ENCODE peak calls at places on chromosomes 11 and 22, in five cellular contexts. U is GM23338, O is GM12878, A is HepG2, F is upper lobe of left lung. I is an unnamed sample.

GRCh38 chr22:26615830-26616435 is 1.9 kb downstream of the CRYBB1 start:
- ATAC-seq in U (peak; percentile 13), O (no peak), A (no peak), F (no peak), I (no peak)

GRCh38 chr11:14445542-14446530 is 53.8 kb downstream of the COPB1 start:
- ATAC-seq in U (peak; percentile 39), O (no peak), A (no peak), F (no peak), I (no peak)

GRCh38 chr11:74696932-74697687 is 34.1 kb downstream of the CHRDL2 start:
- ATAC-seq in U (peak; percentile 72), O (peak; percentile 48), A (peak; percentile 66), F (peak; percentile 88), I (peak; percentile 97)

GRCh38 chr22:29065468-29066190 is 4.0 kb upstream of the C22orf31 start:
- ATAC-seq in U (no peak), O (no peak), A (no peak), F (no peak), I (no peak)

GRCh38 chr11:35077709-35078695 is 61.0 kb upstream of the CD44 start:
- ATAC-seq in U (no peak), O (peak; percentile 77), A (no peak), F (no peak), I (no peak)

GRCh38 chr11:109939176-109939810 is 153.9 kb upstream of the ZC3H12C start:
- ATAC-seq in U (peak; percentile 81), O (peak; percentile 82), A (peak; percentile 83), F (peak; percentile 67), I (no peak)

GRCh38 chr11:64711944-64712306 is 11.1 kb downstream of the NRXN2 start:
- ATAC-seq in U (peak; percentile 6), O (no peak), A (no peak), F (no peak), I (no peak)

GRCh38 chr11:69703711-69704507 is at the start of gene FGF19:
- ATAC-seq in U (peak; percentile 32), O (no peak), A (no peak), F (no peak), I (no peak)

GRCh38 chr11:47241740-47242400 is 6.7 kb downstream of the ACP2 start:
- ATAC-seq in U (no peak), O (peak; percentile 11), A (no peak), F (no peak), I (no peak)

GRCh38 chr22:43526951-43527350 is 115.1 kb downstream of the MPPED1 start:
- ATAC-seq in U (no peak), O (no peak), A (no peak), F (no peak), I (no peak)

GRCh38 chr11:96337541-96338530 is 5.2 kb downstream of the MAML2 start:
- ATAC-seq in U (peak; percentile 5), O (peak; percentile 52), A (no peak), F (no peak), I (no peak)

GRCh38 chr11:79626135-79626748 is 185.4 kb upstream of the TENM4 start:
- ATAC-seq in U (no peak), O (peak; percentile 65), A (no peak), F (no peak), I (no peak)

GRCh38 chr11:996681-997080 is 39.8 kb downstream of the MUC6 start:
- ATAC-seq in U (no peak), O (peak; percentile 78), A (no peak), F (no peak), I (no peak)

GRCh38 chr22:35732116-35732515 is 14.4 kb downstream of the APOL5 start:
- ATAC-seq in U (no peak), O (no peak), A (no peak), F (no peak), I (no peak)

GRCh38 chr11:33542921-33543320 is 157.7 kb downstream of the C11orf91 start:
- ATAC-seq in U (peak; percentile 95), O (peak; percentile 84), A (peak; percentile 84), F (peak; percentile 67), I (peak; percentile 31)

GRCh38 chr22:46673677-46674236 is 53.6 kb downstream of the GRAMD4 start:
- ATAC-seq in U (no peak), O (no peak), A (no peak), F (no peak), I (no peak)

GRCh38 chr11:65651589-65652510 is 10.9 kb downstream of the RELA start:
- ATAC-seq in U (peak; percentile 2), O (no peak), A (peak; percentile 7), F (no peak), I (peak; percentile 14)

GRCh38 chr22:31537019-31537535 is 40.7 kb downstream of the SFI1 start:
- ATAC-seq in U (no peak), O (peak; percentile 91), A (no peak), F (no peak), I (no peak)

GRCh38 chr11:102473543-102473942 is 21.0 kb upstream of the TMEM123 start:
- ATAC-seq in U (no peak), O (no peak), A (no peak), F (peak; percentile 51), I (no peak)

GRCh38 chr22:27195104-27195503 is 537.7 kb downstream of the MIAT start:
- ATAC-seq in U (no peak), O (no peak), A (no peak), F (no peak), I (peak; percentile 86)

GRCh38 chr22:30023099-30023498 is 57.2 kb upstream of the HORMAD2 start:
- ATAC-seq in U (no peak), O (no peak), A (no peak), F (no peak), I (no peak)

GRCh38 chr11:45654741-45655283 is 10.6 kb downstream of the CHST1 start:
- ATAC-seq in U (no peak), O (peak; percentile 44), A (no peak), F (no peak), I (no peak)

GRCh38 chr11:48025983-48026340 is 45.6 kb downstream of the PTPRJ start:
- ATAC-seq in U (no peak), O (no peak), A (no peak), F (peak; percentile 29), I (no peak)

GRCh38 chr11:121757480-121758125 is 304.8 kb upstream of the SORL1-AS1 start:
- ATAC-seq in U (no peak), O (no peak), A (no peak), F (no peak), I (no peak)

DNA sequence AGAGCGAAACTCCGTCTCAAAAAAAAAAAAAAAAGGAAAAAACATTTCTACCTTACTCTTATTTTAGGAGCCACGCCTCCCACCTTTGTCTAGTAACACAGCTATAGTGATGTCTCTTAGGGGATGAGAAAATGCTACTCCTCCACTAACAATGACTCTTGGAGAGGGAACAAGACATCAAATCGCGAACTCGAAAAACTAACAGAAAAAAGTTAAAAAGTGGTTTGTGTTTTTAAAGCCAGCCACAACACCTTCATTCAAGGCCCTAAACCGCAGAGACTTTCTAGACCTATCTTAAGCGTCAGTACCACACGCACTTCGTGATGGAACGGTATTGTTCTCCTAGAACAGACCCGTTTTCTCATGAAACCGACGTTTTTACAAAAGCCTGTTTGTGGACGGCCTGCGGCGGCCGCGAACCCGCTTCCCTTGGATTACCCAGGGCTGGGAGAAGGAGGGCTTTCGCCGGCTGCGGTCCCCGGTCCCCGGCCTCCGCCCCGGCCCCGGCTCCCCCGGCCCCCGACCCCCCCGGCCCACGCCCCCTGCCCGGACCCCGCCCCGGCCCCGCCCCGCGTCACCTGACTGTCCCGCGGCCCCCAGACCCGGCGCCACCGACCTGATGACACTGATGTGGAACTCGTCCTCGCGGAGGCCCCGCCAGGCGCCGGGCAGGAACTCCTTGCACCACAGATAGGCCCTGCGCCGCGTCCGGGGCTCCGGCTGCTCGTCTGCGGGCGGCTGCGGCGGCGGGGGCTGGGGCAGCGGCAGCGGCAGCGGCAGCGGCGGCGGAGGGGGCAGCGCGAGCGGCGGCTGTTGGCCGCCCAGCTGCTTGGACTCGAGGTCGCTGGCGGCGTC is 749 bp downstream of the CHKA start:
- ATAC-seq in U (no peak), O (peak; percentile 8), A (no peak), F (no peak), I (peak; percentile 3)
- TF ChIP-seq POLR2AphosphoS5 in U (peak; percentile 49), O (peak; percentile 58), A (no peak), F (no peak), I (no peak)

GRCh38 chr11:76674517-76675400 is 4.2 kb upstream of the LRRC32 start:
- ATAC-seq in U (peak; percentile 16), O (peak; percentile 49), A (no peak), F (no peak), I (no peak)

GRCh38 chr11:76682681-76683080 is 12.1 kb upstream of the LRRC32 start:
- ATAC-seq in U (no peak), O (no peak), A (no peak), F (no peak), I (no peak)

GRCh38 chr11:76680517-76681425 is 10.2 kb upstream of the LRRC32 start:
- ATAC-seq in U (peak; percentile 98), O (peak; percentile 91), A (peak; percentile 91), F (no peak), I (peak; percentile 42)

GRCh38 chr11:76677010-76677771 is 6.6 kb upstream of the LRRC32 start:
- ATAC-seq in U (no peak), O (no peak), A (no peak), F (no peak), I (no peak)

DNA sequence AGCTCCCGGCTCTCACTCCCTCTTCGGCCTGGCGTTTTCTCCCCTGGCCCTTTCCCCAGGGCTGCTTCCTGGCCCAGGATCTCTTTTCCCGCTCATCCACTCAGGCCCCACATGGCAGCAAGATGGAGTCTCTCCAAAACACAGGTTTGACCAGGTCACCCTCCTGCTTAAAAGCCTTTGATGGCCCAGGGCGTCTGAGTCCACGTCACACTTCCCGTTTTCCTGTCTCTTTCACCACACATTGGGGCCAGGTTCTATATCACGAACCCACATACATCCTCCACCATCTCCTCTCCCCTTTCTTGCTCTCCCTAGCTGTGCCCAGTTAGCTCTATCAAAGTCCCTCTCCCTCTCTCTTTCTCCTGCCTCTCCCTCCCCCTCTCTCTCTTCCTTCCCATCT is 7.8 kb upstream of the LRRC32 start:
- ATAC-seq in U (no peak), O (no peak), A (no peak), F (no peak), I (no peak)
- H3K4me1 ChIP-seq in U (no peaks in the 10 kb centered on the region), O (peaks cover 27% of the 10 kb centered on the region), A (peaks cover 14% of the 10 kb centered on the region), F (peaks cover 6% of the 10 kb centered on the region), I (peaks cover 12% of the 10 kb centered on the region)

DNA sequence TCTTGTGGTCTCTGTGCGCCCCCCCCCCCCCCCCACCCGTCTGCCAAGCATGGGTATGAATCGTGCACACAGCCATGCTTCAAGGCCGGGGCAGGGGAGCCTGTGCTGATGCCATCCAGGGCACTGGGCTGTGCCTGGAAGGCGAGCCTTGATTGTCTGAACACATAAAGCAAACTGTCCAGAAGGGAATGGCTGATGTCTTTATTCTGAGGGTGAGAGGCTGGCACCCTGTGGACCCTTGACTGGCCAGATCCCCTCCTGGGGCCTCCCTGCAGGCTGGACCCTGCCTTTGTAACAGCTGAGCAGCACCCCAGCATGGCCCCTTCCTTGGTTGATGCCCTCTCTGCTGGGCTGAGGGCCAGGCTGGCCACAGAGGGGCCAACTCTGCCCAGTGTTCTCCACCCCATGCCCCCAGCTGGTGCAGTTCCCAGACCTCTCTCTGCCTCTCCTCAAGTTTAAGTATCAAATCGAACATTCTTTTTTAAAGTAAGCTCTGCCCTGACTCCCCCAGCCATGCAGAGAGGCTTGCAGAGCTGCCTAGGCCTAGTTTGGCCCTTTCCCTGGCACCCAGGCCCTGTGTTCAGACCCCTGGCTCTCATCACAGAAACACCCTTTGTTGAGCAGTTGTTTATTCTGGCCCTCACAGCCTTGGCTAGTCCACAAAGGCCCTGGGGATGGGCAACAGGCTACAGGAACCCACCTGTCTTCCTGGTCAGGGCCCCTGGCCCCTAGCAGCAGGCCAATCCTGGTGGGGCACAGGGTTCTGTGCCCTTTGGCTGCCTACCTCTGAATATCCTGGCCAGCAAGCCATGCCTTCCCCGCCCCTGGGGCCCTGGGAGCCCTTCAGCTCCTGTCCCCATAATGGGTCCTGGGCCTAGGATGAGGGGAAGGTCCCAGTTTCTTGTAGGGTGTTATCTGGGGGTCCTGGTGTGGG is 3.9 kb upstream of the RANBP1 start:
- ATAC-seq in U (no peak), O (no peak), A (no peak), F (no peak), I (no peak)
- TF ChIP-seq POLR2AphosphoS5 in U (peak; percentile 20), O (peak; percentile 17), A (no peak), F (no peak), I (no peak)

GRCh38 chr11:3087373-3087772 is 30.1 kb upstream of the CARS1 start:
- ATAC-seq in U (no peak), O (no peak), A (no peak), F (no peak), I (no peak)
- H3K4me1 ChIP-seq in U (peaks cover 3% of the 10 kb centered on the region), O (no peaks in the 10 kb centered on the region), A (peaks cover 39% of the 10 kb centered on the region), F (peaks cover 8% of the 10 kb centered on the region), I (no peaks in the 10 kb centered on the region)

I was measured in gastroesophageal sphincter.